ENCODE peak calls at places on chromosome 12, in eight cellular contexts. U, N, C, I, J, V, D and B are unnamed samples.

GRCh38 chr12:116338064-116338872 is 60.8 kb upstream of the MED13L start:
- DNase-seq in I (no peak), J (no peak), N (no peak), D (no peak), C (no peak), V (no peak), U (no peak), B (no peak)

GRCh38 chr12:93245543-93245942 is 132.2 kb upstream of the NUDT4 start:
- DNase-seq in J (no peak), I (peak), V (no peak), C (peak), N (peak), D (no peak), U (no peak), B (no peak)

GRCh38 chr12:111126331-111126730 is 206.0 kb upstream of the MYL2 start:
- DNase-seq in I (no peak), D (peak), C (no peak), J (no peak), N (no peak), V (no peak), U (no peak), B (no peak)

GRCh38 chr12:108526482-108527234 is 11.6 kb downstream of the FICD start:
- DNase-seq in I (no peak), C (no peak), D (no peak), V (no peak), N (no peak), J (no peak), U (no peak), B (no peak)

GRCh38 chr12:132327351-132328171 is 1.8 kb downstream of the GALNT9 start:
- DNase-seq in I (peak), V (peak), N (no peak), D (peak), C (no peak), U (no peak), J (no peak), B (no peak)

GRCh38 chr12:33795536-33795935 is 226.8 kb upstream of the ALG10 start:
- DNase-seq in V (no peak), D (no peak), C (no peak), U (no peak), I (no peak), N (no peak), J (no peak), B (no peak)

GRCh38 chr12:100554608-100555077 is 18.8 kb upstream of the GAS2L3 start:
- DNase-seq in I (no peak), J (peak), D (no peak), N (no peak), U (no peak), V (peak), C (no peak), B (peak)

GRCh38 chr12:55686366-55687010 is 21.2 kb downstream of the ITGA7 start:
- DNase-seq in V (no peak), I (no peak), C (no peak), D (no peak), N (no peak), U (no peak), J (no peak), B (no peak)

GRCh38 chr12:10147714-10148403 is 17.9 kb upstream of the CLEC7A start:
- DNase-seq in D (no peak), N (no peak), J (no peak), I (no peak), C (no peak), V (no peak), U (no peak), B (no peak)

GRCh38 chr12:67137256-67137655 is 131.9 kb upstream of the CAND1 start:
- DNase-seq in I (no peak), N (no peak), D (no peak), C (no peak), J (no peak), U (no peak), V (no peak), B (no peak)

GRCh38 chr12:105084251-105085250 is at the start of gene ALDH1L2:
- DNase-seq in N (no peak), C (peak), J (peak), U (peak), I (peak), V (peak), D (peak), B (peak)

GRCh38 chr12:13187399-13187798 is 9.1 kb upstream of the EMP1 start:
- DNase-seq in V (peak), C (no peak), I (no peak), D (no peak), J (no peak), U (no peak), N (no peak), B (no peak)

GRCh38 chr12:8157484-8158198 is 826 bp downstream of the ZNF705A start:
- DNase-seq in D (no peak), C (no peak), V (no peak), I (no peak), N (no peak), J (no peak), U (no peak), B (no peak)

GRCh38 chr12:112303004-112303403 is 79.2 kb downstream of the HECTD4 start:
- DNase-seq in C (no peak), I (no peak), J (no peak), U (no peak), V (peak), D (no peak), N (peak), B (no peak)

GRCh38 chr12:22971247-22971646 is 346.3 kb downstream of the ETNK1 start:
- DNase-seq in V (no peak), U (no peak), C (no peak), D (no peak), N (no peak), J (no peak), I (no peak), B (no peak)

GRCh38 chr12:112606611-112607366 is 184.8 kb upstream of the RPH3A start:
- DNase-seq in C (no peak), I (no peak), U (no peak), D (no peak), J (no peak), N (no peak), V (no peak), B (no peak)

GRCh38 chr12:40156031-40156764 is 50.3 kb upstream of the SLC2A13 start:
- DNase-seq in N (no peak), D (no peak), C (no peak), I (no peak), V (no peak), U (no peak), J (no peak), B (no peak)

GRCh38 chr12:76519538-76519937 is 40.0 kb downstream of the OSBPL8 start:
- DNase-seq in D (no peak), I (no peak), J (no peak), N (no peak), C (no peak), V (no peak), U (no peak), B (no peak)

GRCh38 chr12:26799741-26800140 is 33.3 kb downstream of the ITPR2 start:
- DNase-seq in U (no peak), N (no peak), D (no peak), I (no peak), V (no peak), C (no peak), J (no peak), B (no peak)

GRCh38 chr12:111360325-111360930 is 8.5 kb downstream of the PHETA1 start:
- DNase-seq in U (no peak), N (no peak), I (no peak), C (no peak), V (no peak), D (no peak), J (no peak), B (no peak)

GRCh38 chr12:56332512-56333196 is 1.1 kb downstream of the PAN2 start:
- DNase-seq in U (no peak), V (no peak), N (no peak), C (peak), D (no peak), J (no peak), I (no peak), B (no peak)

GRCh38 chr12:130017571-130018449 is 114.0 kb upstream of the TMEM132D start:
- DNase-seq in I (no peak), C (no peak), U (no peak), N (no peak), D (no peak), V (no peak), J (no peak), B (no peak)

GRCh38 chr12:75177997-75178396 is 31.6 kb downstream of the KCNC2 start:
- DNase-seq in V (peak), I (no peak), C (no peak), U (no peak), N (no peak), J (peak), D (no peak), B (no peak)

GRCh38 chr12:58176296-58176869 is 235.0 kb downstream of the ATP23 start:
- DNase-seq in J (peak), I (peak), V (peak), N (no peak), U (peak), C (no peak), D (no peak), B (peak)

GRCh38 chr12:21828779-21829178 is 54.3 kb upstream of the KCNJ8 start:
- DNase-seq in J (no peak), I (peak), D (peak), C (no peak), U (peak), N (no peak), V (no peak), B (no peak)

GRCh38 chr12:71135812-71136176 is 22.0 kb downstream of the TSPAN8 start:
- DNase-seq in D (no peak), I (no peak), J (no peak), C (no peak), N (no peak), V (no peak), U (no peak), B (no peak)

GRCh38 chr12:70885952-70886351 is 34.6 kb downstream of the PTPRR start:
- DNase-seq in N (no peak), I (no peak), D (no peak), C (no peak), V (no peak), U (no peak), J (no peak), B (no peak)

GRCh38 chr12:101414533-101415119 is 7.1 kb upstream of the ARL1 start:
- DNase-seq in N (peak), J (peak), I (peak), C (no peak), U (no peak), D (no peak), V (peak), B (peak)

GRCh38 chr12:96401061-96401871 is 1.0 kb upstream of the CDK17 start:
- DNase-seq in V (peak), D (no peak), U (no peak), C (no peak), J (peak), I (peak), N (peak), B (no peak)

GRCh38 chr12:15556411-15556810 is 232.8 kb downstream of the EPS8 start:
- DNase-seq in D (no peak), J (no peak), V (no peak), C (no peak), U (no peak), I (no peak), N (no peak), B (no peak)

GRCh38 chr12:118986043-118986442 is 4.7 kb downstream of the SRRM4 start:
- DNase-seq in C (no peak), J (no peak), D (no peak), N (no peak), I (no peak), U (no peak), V (no peak), B (no peak)

GRCh38 chr12:124532947-124533346 is 34.5 kb downstream of the NCOR2 start:
- DNase-seq in U (no peak), J (no peak), N (no peak), V (no peak), D (no peak), I (no peak), C (no peak), B (peak)

GRCh38 chr12:26090853-26091510 is 33.9 kb downstream of the BHLHE41 start:
- DNase-seq in D (no peak), I (no peak), C (no peak), N (no peak), U (no peak), V (no peak), J (no peak), B (no peak)

GRCh38 chr12:93571854-93572711 is at the start of gene SOCS2:
- DNase-seq in D (peak), C (peak), I (peak), N (no peak), J (no peak), U (peak), V (peak), B (peak)

GRCh38 chr12:43826681-43827458 is 9.0 kb upstream of the TMEM117 start:
- DNase-seq in J (no peak), D (no peak), V (no peak), C (no peak), I (no peak), N (no peak), U (no peak), B (no peak)

GRCh38 chr12:108640802-108641445 is 7.2 kb upstream of the SELPLG start:
- DNase-seq in V (no peak), U (peak), C (peak), J (no peak), D (peak), N (no peak), I (peak), B (no peak)

GRCh38 chr12:95385646-95386045 is 88.3 kb upstream of the METAP2 start:
- DNase-seq in J (no peak), D (no peak), C (no peak), U (no peak), I (no peak), N (no peak), V (no peak), B (no peak)

GRCh38 chr12:94245984-94246383 is 97.6 kb downstream of the PLXNC1 start:
- DNase-seq in D (no peak), I (no peak), C (no peak), V (no peak), J (no peak), N (no peak), U (no peak), B (no peak)

GRCh38 chr12:109773384-109774011 is 59.7 kb downstream of the TRPV4 start:
- DNase-seq in C (peak), J (no peak), U (peak), I (peak), D (no peak), N (no peak), V (no peak), B (no peak)

GRCh38 chr12:1691123-1692007 is 495 bp downstream of the ADIPOR2 start:
- DNase-seq in J (no peak), C (peak), U (peak), V (peak), I (peak), N (no peak), D (peak), B (no peak)

DNA sequence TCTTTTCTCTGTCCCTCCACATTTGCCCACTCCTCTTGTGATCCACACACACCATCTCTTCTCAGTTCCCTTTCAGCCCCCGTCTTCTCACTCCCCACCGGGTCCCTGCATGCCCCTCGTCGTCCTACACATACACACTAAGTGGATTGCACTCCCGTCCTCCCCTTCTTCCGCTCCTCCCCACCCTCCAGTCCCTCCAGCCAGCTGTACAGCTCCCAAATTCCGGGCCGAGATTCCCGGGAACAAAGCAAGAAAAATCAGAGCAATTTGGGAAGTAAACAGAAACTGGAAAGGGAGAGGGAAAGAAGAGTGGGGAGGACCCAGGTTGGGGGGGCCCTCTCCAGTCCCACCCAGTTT is 282 bp upstream of the IGFBP6 start:
- DNase-seq in J (no peak), U (no peak), V (no peak), C (no peak), D (peak), I (no peak), N (no peak), B (no peak)
- H3K27ac ChIP-seq in J (peak), U (peak), V (peak), C (peak), D (peak), I (peak), N (no peak), B (no peak)

GRCh38 chr12:6036509-6036908 is 88.0 kb downstream of the VWF start:
- DNase-seq in V (no peak), I (no peak), N (no peak), C (no peak), U (no peak), J (no peak), D (no peak), B (no peak)

GRCh38 chr12:6034596-6034995 is 89.5 kb upstream of the ANO2 start:
- DNase-seq in I (no peak), J (no peak), N (no peak), C (no peak), D (no peak), U (no peak), V (no peak), B (no peak)

GRCh38 chr12:6037459-6037858 is 87.0 kb downstream of the VWF start:
- DNase-seq in J (no peak), V (no peak), U (no peak), C (no peak), I (no peak), N (no peak), D (no peak), B (no peak)

GRCh38 chr12:6039894-6040601 is 84.4 kb downstream of the VWF start:
- DNase-seq in N (no peak), C (no peak), J (peak), I (peak), V (peak), U (peak), D (peak), B (peak)

GRCh38 chr12:6038160-6038559 is 86.3 kb downstream of the VWF start:
- DNase-seq in D (no peak), V (peak), U (peak), N (no peak), C (no peak), J (peak), I (peak), B (peak)
- TF ChIP-seq CTCF in D (peak), V (peak), U (peak), N (peak), C (peak), J (peak), I (peak), B (peak)

GRCh38 chr12:6374781-6375150 is 597 bp downstream of the SCNN1A start:
- DNase-seq in C (no peak), N (no peak), I (peak), J (no peak), D (no peak), U (no peak), V (no peak), B (no peak)
- H3K4me3 ChIP-seq in C (no peak), N (no peak), I (peak), J (peak), D (no peak), U (peak), V (no peak), B (no peak)

GRCh38 chr12:88235183-88235833 is 93.2 kb downstream of the TMTC3 start:
- DNase-seq in U (no peak), I (no peak), D (no peak), N (peak), C (no peak), J (no peak), V (no peak), B (no peak)

GRCh38 chr12:88238406-88238805 is 96.3 kb downstream of the TMTC3 start:
- DNase-seq in V (no peak), J (no peak), D (no peak), N (no peak), U (no peak), C (no peak), I (no peak), B (no peak)

GRCh38 chr12:88242939-88243338 is 100.8 kb downstream of the TMTC3 start:
- DNase-seq in D (no peak), I (no peak), J (no peak), V (no peak), U (no peak), C (no peak), N (no peak), B (no peak)

GRCh38 chr12:88242161-88242925 is 100.2 kb downstream of the TMTC3 start:
- DNase-seq in V (peak), D (peak), C (no peak), U (no peak), J (peak), I (no peak), N (no peak), B (no peak)

DNA sequence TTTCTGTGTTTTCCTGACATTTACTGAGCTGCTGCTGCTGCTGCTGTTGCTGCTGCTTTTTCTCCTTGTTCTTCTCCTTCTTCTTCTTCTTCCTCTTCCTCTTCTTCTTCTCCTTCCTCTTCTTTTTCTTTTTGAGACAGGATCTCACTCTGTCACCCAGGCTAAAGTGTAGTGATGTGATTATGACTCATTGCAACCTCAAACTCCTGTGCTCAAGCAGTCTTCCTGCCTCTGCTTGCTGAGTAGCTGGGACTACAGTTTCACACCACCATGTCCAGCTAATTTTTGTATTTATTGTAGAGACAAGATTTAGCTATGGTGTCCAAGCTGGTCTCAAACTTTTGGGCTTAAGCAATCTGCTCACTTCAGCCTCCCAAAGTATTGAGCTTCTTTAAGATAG is 95.8 kb downstream of the TMTC3 start:
- DNase-seq in D (no peak), N (peak), J (peak), I (no peak), V (no peak), U (no peak), C (no peak), B (no peak)
- H3K27ac ChIP-seq in D (no peak), N (no peak), J (no peak), I (no peak), V (peak), U (no peak), C (no peak), B (no peak)

DNA sequence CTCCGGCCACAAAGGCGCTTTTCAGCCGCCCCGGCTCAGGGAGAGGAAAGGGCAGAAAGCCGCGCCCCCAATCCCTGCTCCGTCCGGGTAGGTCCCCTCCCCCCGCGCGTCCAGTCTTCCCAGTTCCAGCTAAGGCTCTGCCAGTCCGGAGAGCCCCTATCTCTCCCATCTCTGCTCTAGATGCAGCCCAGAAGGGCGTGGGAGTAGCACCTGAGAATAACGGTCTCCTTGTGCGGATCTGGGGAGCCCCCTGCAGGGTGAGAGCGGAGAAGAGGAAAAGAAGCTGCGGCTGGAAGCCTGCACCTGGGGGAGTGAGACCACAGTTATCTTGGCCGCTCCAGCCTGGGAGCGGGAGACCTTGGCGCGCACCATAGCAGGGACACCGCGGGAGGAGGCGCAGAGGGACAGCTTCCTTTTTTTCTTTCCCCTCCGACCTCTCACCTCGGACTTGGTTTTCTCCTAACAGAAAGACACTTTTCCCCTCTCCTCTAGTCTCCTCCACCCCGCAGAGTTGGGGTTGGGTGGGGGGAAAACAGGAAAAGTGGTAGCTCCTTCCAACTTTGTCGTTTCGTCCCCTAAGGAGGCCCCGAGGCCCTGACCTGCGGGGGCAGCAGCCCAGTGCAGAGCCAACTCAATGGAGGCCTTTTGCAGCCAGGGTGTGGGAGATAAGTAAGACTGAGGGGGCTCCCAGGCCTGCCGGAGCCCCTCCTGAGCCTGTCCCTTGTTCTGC is 2.4 kb downstream of the DHH start:
- DNase-seq in I (no peak), U (no peak), N (no peak), J (no peak), D (no peak), C (peak), V (peak), B (peak)
- TF ChIP-seq CTCF in I (peak), U (no peak), N (peak), J (peak), D (no peak), C (peak), V (peak), B (peak)

GRCh38 chr12:77940011-77940423 is 109.3 kb downstream of the NAV3 start:
- DNase-seq in C (no peak), J (peak), U (no peak), I (no peak), N (no peak), V (peak), D (no peak), B (peak)
- H3K4me3 ChIP-seq in C (no peak), J (peak), U (no peak), I (no peak), N (no peak), V (peak), D (no peak), B (no peak)